ENCODE peak calls at places on chromosome 16, in six cellular contexts. T is PC-3, C is mesothelial cell of epicardium, M is neural crest cell, K is A549, Y is HFF-Myc. I is an unnamed sample.

GRCh38 chr16:9296273-9296593 is 204.8 kb downstream of the HAPSTR1 start:
- DNase-seq in T (no peak), C (no peak), M (no peak), K (no peak), Y (no peak), I (no peak)

GRCh38 chr16:6218855-6219254 is 1113.8 kb upstream of the RBFOX1 start:
- DNase-seq in T (no peak), C (no peak), M (no peak), K (no peak), Y (no peak), I (no peak)

GRCh38 chr16:84497418-84497817 is 7.0 kb downstream of the MEAK7 start:
- DNase-seq in T (no peak), C (no peak), M (no peak), K (no peak), Y (no peak), I (no peak)

GRCh38 chr16:75733305-75734141 is 7.2 kb upstream of the CPHXL start:
- DNase-seq in T (peak; percentile 3), C (no peak), M (no peak), K (no peak), Y (peak; percentile 79), I (no peak)

GRCh38 chr16:83247767-83248372 is 559.9 kb upstream of the HSBP1 start:
- DNase-seq in T (no peak), C (no peak), M (no peak), K (no peak), Y (no peak), I (no peak)

GRCh38 chr16:10668322-10669045 is 26.2 kb downstream of the TEKT5 start:
- DNase-seq in T (peak; percentile 45), C (no peak), M (peak; percentile 14), K (peak; percentile 54), Y (no peak), I (no peak)

GRCh38 chr16:87322833-87323726 is 5.9 kb upstream of the C16orf95 start:
- DNase-seq in T (no peak), C (no peak), M (no peak), K (no peak), Y (no peak), I (no peak)

GRCh38 chr16:27315333-27316037 is 1.7 kb downstream of the IL4R start:
- DNase-seq in T (peak; percentile 91), C (no peak), M (no peak), K (peak; percentile 55), Y (no peak), I (no peak)

GRCh38 chr16:23941963-23942564 is 106.3 kb downstream of the PRKCB start:
- DNase-seq in T (no peak), C (no peak), M (no peak), K (no peak), Y (no peak), I (no peak)

GRCh38 chr16:74726736-74727135 is 26.1 kb upstream of the MLKL start:
- DNase-seq in T (peak; percentile 66), C (no peak), M (peak; percentile 48), K (peak; percentile 72), Y (no peak), I (no peak)

GRCh38 chr16:4884972-4885874 is 37.9 kb downstream of the UBN1 start:
- DNase-seq in T (no peak), C (no peak), M (no peak), K (no peak), Y (no peak), I (no peak)

GRCh38 chr16:19486744-19487325 is 35.1 kb downstream of the GDE1 start:
- DNase-seq in T (no peak), C (no peak), M (no peak), K (peak; percentile 17), Y (no peak), I (no peak)

DNA sequence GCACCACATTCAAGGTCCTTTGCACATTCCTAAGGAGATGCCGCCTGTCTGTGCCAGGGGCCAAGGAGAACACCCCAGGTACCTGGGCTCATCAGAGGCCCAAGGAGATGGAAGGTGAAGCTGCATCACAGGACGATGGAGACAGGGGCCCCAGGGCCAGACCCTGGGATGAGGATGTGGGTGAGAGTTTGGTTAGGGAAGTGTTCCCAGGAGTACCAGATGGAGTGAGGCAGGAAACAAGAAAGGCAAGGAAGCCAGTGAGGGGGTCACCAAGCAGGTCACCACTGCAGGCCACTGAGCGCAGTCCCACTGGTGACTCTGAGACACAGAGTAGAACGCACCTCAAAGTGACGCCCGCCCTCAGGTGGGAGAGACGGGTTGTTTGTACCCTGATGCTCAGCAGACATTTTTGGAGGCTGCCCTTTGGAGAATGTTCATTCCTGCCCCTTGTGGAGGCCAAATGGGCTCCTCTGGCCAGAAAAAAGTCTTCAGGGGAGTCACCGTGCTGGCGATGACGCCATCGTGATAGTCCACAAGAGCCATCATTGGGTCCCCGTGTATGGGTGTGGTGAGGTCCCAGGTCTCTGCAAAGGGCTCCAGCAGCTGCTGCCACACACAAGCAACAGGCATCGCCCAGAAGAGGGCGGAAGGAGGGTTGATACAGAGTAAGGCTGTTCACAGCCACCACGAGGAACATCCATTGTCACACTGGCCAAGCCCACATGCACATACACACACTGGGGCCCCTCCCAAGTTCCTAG is 57.5 kb downstream of the BEAN1 start:
- DNase-seq in T (no peak), C (peak; percentile 31), M (no peak), K (peak; percentile 19), Y (no peak), I (peak; percentile 12)
- TF ChIP-seq CTCF in T (no peak), C (no peak), M (no peak), K (no peak), Y (no peak), I (no peak)

GRCh38 chr16:57091990-57092785 is at the start of gene CPNE2:
- DNase-seq in T (peak; percentile 29), C (peak; percentile 72), M (peak; percentile 46), K (peak; percentile 48), Y (no peak), I (peak; percentile 52)

GRCh38 chr16:57091200-57091989 is 988 bp upstream of the CPNE2 start:
- DNase-seq in T (peak; percentile 21), C (peak; percentile 52), M (peak; percentile 39), K (peak; percentile 65), Y (no peak), I (no peak)

GRCh38 chr16:57094911-57095310 is 2.5 kb downstream of the CPNE2 start:
- DNase-seq in T (no peak), C (no peak), M (no peak), K (no peak), Y (no peak), I (no peak)

GRCh38 chr16:57093845-57094564 is 1.6 kb downstream of the CPNE2 start:
- DNase-seq in T (peak; percentile 12), C (no peak), M (no peak), K (no peak), Y (no peak), I (no peak)

DNA sequence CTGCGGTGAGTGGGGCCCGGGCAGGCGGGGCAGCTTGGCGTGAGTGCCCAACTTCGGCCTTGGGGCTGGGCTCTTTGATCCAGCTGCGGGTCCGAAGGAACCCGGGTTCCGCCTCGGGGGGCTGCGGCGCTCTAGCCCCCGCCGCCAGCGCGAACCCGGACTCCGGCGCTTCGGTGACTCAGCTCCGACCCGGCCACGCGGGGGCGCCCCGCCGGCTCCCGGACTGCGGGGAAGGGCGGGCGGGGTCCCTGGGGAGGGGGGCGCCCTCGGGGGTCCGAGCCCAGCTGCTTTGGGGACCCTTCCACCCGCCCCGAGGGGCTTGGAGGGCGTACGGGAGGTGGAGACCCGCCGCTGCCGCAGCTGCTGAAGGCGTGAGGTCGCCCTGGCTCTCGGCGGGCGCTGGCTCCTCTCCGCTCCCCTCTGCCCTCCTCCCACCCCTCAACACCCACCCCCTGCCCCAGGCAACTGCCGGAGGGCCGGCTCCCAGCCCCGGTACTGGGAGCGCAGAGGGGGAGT is 461 bp downstream of the CPNE2 start:
- DNase-seq in T (peak; percentile 11), C (peak; percentile 63), M (peak; percentile 33), K (no peak), Y (no peak), I (peak; percentile 63)
- TF ChIP-seq CTCF in T (peak; percentile 52), C (peak; percentile 61), M (peak; percentile 82), K (peak; percentile 85), Y (peak; percentile 43), I (peak; percentile 43)

GRCh38 chr16:658679-659571 is 9.0 kb upstream of the RHOT2 start:
- DNase-seq in T (no peak), C (no peak), M (no peak), K (no peak), Y (no peak), I (no peak)
- TF ChIP-seq CTCF in T (peak; percentile 38), C (no peak), M (peak; percentile 12), K (no peak), Y (peak; percentile 15), I (no peak)

GRCh38 chr16:661184-661821 is 6.6 kb upstream of the RHOT2 start:
- DNase-seq in T (no peak), C (no peak), M (no peak), K (no peak), Y (no peak), I (no peak)

GRCh38 chr16:662095-662494 is 5.8 kb upstream of the RHOT2 start:
- DNase-seq in T (no peak), C (no peak), M (no peak), K (no peak), Y (no peak), I (no peak)

GRCh38 chr16:660132-660458 is 7.8 kb upstream of the RHOT2 start:
- DNase-seq in T (no peak), C (no peak), M (no peak), K (no peak), Y (no peak), I (no peak)

GRCh38 chr16:659618-660017 is 8.3 kb upstream of the RHOT2 start:
- DNase-seq in T (no peak), C (no peak), M (no peak), K (no peak), Y (no peak), I (no peak)

DNA sequence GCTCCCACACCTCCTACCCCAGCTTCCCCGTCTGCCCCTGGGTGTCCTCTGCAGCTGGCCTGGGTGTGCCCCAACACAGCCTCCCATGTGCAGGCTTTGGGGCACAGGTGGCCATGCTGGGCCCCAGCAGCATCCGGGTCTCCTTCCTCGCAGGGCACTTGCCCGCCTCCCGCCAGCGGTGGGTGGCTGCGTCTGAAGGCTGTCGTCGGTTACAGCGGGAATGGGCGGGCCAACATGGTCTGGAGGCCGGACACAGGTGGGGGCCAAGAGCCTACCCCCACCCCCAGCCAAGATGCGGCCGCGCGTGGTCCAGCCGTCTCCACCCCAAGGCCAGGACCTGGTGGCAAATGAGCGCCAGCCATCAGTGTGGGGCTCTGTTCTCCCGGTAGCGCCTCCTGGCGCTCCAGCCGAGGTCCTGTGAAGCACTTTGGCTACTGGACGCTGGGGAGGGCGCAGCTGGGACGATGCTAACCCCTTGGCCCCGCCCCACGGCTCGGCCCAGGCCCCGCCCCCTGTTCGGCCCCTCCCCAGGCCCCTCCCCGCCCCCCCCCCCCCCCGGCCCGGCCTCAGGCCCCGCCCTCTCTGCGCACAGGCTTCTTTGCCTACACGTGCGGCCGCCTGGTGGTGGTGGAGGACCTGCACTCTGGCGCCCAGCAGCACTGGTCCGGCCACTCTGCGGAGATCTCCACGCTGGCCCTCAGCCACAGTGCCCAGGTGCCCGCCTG is 7.3 kb upstream of the RHOT2 start:
- DNase-seq in T (peak; percentile 79), C (peak; percentile 74), M (peak; percentile 75), K (peak; percentile 94), Y (peak; percentile 69), I (peak; percentile 61)
- TF ChIP-seq CTCF in T (peak; percentile 36), C (peak; percentile 62), M (peak; percentile 64), K (peak; percentile 48), Y (peak; percentile 35), I (no peak)

DNA sequence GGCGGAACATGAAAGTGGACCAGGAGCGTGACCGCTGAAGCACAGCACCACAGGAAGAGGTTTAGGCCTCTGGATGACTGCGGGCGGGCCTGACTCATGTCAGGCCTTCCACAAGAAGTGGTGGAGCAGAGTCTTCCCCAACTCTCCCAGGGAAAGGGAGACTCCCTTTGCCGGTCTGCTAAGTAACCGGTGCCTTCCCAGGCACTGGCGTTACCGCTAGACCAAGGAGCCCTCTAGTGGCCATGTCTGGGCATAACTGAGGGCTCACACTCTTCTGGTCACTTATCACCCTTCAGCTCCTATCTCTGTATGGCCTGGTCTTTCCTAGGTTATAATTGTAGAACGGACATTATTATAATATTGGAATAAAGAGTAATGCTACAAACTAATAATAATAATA is 1931.9 kb downstream of the TP53TG3F start:
- DNase-seq in T (peak; percentile 27), C (no peak), M (no peak), K (peak; percentile 40), Y (peak; percentile 7), I (no peak)
- TF ChIP-seq CTCF in T (peak; percentile 43), C (no peak), M (peak; percentile 54), K (no peak), Y (peak; percentile 68), I (no peak)